ENCODE peak calls at places on chromosome 17, in ten cellular contexts. Q is CD8-positive, alpha-beta memory T cell; N is activated T-cell treated with anti-CD3 and anti-CD28 coated beads, Interleukin-2, amount 50 U/mL, for 4 hours; L is activated B cell treated with CpG ODN at 0.5 μM for 24 hours; H is AG09319; X is RCC 7860; U is stimulated activated CD8-positive, alpha-beta memory T cell treated with anti-CD3 and anti-CD28 coated beads, Interleukin-4, amount 100 ng/mL, for 48 hours; Z is tibial artery; G is effector memory CD8-positive, alpha-beta T cell; J is activated naive CD4-positive, alpha-beta T cell. P is an unnamed sample.

GRCh38 chr17:28041844-28042656 is 427 bp upstream of the NLK start:
- DNase-seq in L (no peak), Q (no peak), X (no peak), Z (no peak), G (no peak), J (no peak), N (no peak), H (no peak), U (no peak), P (no peak)

GRCh38 chr17:28372203-28372944 is 880 bp downstream of the SARM1 start:
- DNase-seq in L (peak; percentile 22), Q (no peak), H (no peak), U (peak; percentile 57), J (peak; percentile 11), G (no peak), N (no peak), Z (no peak), X (no peak), P (no peak)

GRCh38 chr17:51461578-51462004 is 201.2 kb downstream of the UTP18 start:
- DNase-seq in Z (peak; percentile 44), J (no peak), H (no peak), X (peak; percentile 56), U (peak; percentile 64), Q (peak; percentile 16), L (no peak), G (peak; percentile 13), N (peak; percentile 38), P (peak; percentile 33)

GRCh38 chr17:49193513-49194296 is 16.7 kb downstream of the GNGT2 start:
- DNase-seq in L (peak; percentile 51), J (peak; percentile 13), N (no peak), U (no peak), H (peak; percentile 16), Z (peak; percentile 62), G (no peak), Q (no peak), X (peak; percentile 98), P (no peak)

GRCh38 chr17:73393381-73393780 is 81.6 kb upstream of the CDC42EP4 start:
- DNase-seq in Z (no peak), G (no peak), L (no peak), H (no peak), J (no peak), X (no peak), Q (no peak), N (no peak), U (no peak), P (no peak)

GRCh38 chr17:45170976-45171337 is 9.3 kb downstream of the HEXIM2 start:
- DNase-seq in X (peak; percentile 55), N (no peak), Q (no peak), L (no peak), U (no peak), G (no peak), J (no peak), H (peak; percentile 78), Z (peak; percentile 90), P (no peak)

GRCh38 chr17:79038545-79039135 is 14.7 kb downstream of the C1QTNF1 start:
- DNase-seq in G (no peak), Q (no peak), L (no peak), X (peak; percentile 95), Z (peak; percentile 84), H (peak; percentile 90), U (no peak), N (no peak), J (no peak), P (no peak)

GRCh38 chr17:16477255-16477654 is 14.7 kb downstream of the LRRC75A start:
- DNase-seq in G (no peak), J (no peak), X (peak; percentile 85), L (no peak), N (no peak), Q (no peak), H (peak; percentile 47), Z (peak; percentile 59), U (no peak), P (no peak)

GRCh38 chr17:61495161-61495857 is 43.1 kb downstream of the TBX4 start:
- DNase-seq in H (peak; percentile 31), G (peak; percentile 5), Q (no peak), X (no peak), N (no peak), U (no peak), Z (no peak), J (no peak), L (no peak), P (no peak)

GRCh38 chr17:7081341-7082062 is 1.5 kb upstream of the CLEC10A start:
- DNase-seq in G (peak; percentile 52), Z (no peak), Q (peak; percentile 2), U (no peak), X (no peak), N (no peak), J (no peak), L (no peak), H (no peak), P (no peak)

GRCh38 chr17:80426671-80427326 is 11.8 kb downstream of the ENDOV start:
- DNase-seq in L (peak; percentile 87), U (peak; percentile 92), X (peak; percentile 24), H (peak; percentile 10), Q (peak; percentile 82), G (peak; percentile 88), N (peak; percentile 88), Z (peak; percentile 61), J (peak; percentile 84), P (peak; percentile 53)

GRCh38 chr17:79810138-79811027 is 13.5 kb upstream of the CBX8 start:
- DNase-seq in L (no peak), U (peak; percentile 83), Q (peak; percentile 75), N (peak; percentile 81), H (no peak), X (peak; percentile 73), Z (no peak), G (peak; percentile 62), J (peak; percentile 63), P (peak; percentile 82)

GRCh38 chr17:77892469-77893143 is 65.9 kb upstream of the TNRC6C start:
- DNase-seq in L (no peak), X (no peak), N (no peak), Z (no peak), Q (no peak), J (no peak), H (no peak), G (no peak), U (no peak), P (no peak)

GRCh38 chr17:67365762-67366192 is 600 bp downstream of the PSMD12 start:
- DNase-seq in J (no peak), G (no peak), N (no peak), H (no peak), U (no peak), Q (no peak), X (peak; percentile 71), Z (no peak), L (no peak), P (no peak)

GRCh38 chr17:20206591-20206990 is 197.4 kb downstream of the SPECC1 start:
- DNase-seq in G (no peak), U (no peak), Q (no peak), Z (no peak), L (no peak), N (no peak), H (peak; percentile 47), J (no peak), X (peak; percentile 77), P (no peak)

GRCh38 chr17:76202516-76202915 is 37.8 kb downstream of the RNF157 start:
- DNase-seq in Z (no peak), Q (no peak), G (no peak), J (no peak), X (no peak), U (no peak), N (no peak), L (no peak), H (no peak), P (no peak)

P was measured in NCI-H1048.